ENCODE peak calls at places on chromosomes 3 and 15, in eight cellular contexts. One of them, this sample, is unnamed.

GRCh38 chr15:90611157-90611556 is 81.4 kb downstream of the CRTC3 start:
- DNase-seq in IMR-90: no peak
- DNase-seq in neural progenitor cell: no peak
- DNase-seq in SK-N-SH: no peak
- DNase-seq in dorsolateral prefrontal cortex: no peak
- DNase-seq in psoas muscle: no peak
- DNase-seq in cardiac muscle cell: no peak
- DNase-seq in keratinocyte: no peak
- DNase-seq in this sample: no peak

GRCh38 chr3:156816091-156816793 is 9.9 kb upstream of the LEKR1 start:
- DNase-seq in IMR-90: peak; percentile 79
- DNase-seq in neural progenitor cell: peak; percentile 79
- DNase-seq in SK-N-SH: no peak
- DNase-seq in dorsolateral prefrontal cortex: no peak
- DNase-seq in psoas muscle: peak; percentile 65
- DNase-seq in cardiac muscle cell: peak; percentile 59
- DNase-seq in keratinocyte: no peak
- DNase-seq in this sample: peak; percentile 26

GRCh38 chr15:68389936-68390790 is 41.8 kb downstream of the ITGA11 start:
- DNase-seq in IMR-90: peak; percentile 74
- DNase-seq in neural progenitor cell: no peak
- DNase-seq in SK-N-SH: no peak
- DNase-seq in dorsolateral prefrontal cortex: no peak
- DNase-seq in psoas muscle: no peak
- DNase-seq in cardiac muscle cell: peak; percentile 80
- DNase-seq in keratinocyte: no peak
- DNase-seq in this sample: no peak

GRCh38 chr15:68642491-68642845 is 63.7 kb downstream of the CORO2B start:
- DNase-seq in IMR-90: peak; percentile 65
- DNase-seq in neural progenitor cell: no peak
- DNase-seq in SK-N-SH: no peak
- DNase-seq in dorsolateral prefrontal cortex: no peak
- DNase-seq in psoas muscle: no peak
- DNase-seq in cardiac muscle cell: no peak
- DNase-seq in keratinocyte: no peak
- DNase-seq in this sample: no peak

GRCh38 chr3:16765661-16766060 is 119.1 kb upstream of the PLCL2 start:
- DNase-seq in IMR-90: no peak
- DNase-seq in neural progenitor cell: no peak
- DNase-seq in SK-N-SH: no peak
- DNase-seq in dorsolateral prefrontal cortex: no peak
- DNase-seq in psoas muscle: no peak
- DNase-seq in cardiac muscle cell: no peak
- DNase-seq in keratinocyte: no peak
- DNase-seq in this sample: no peak

GRCh38 chr15:66698318-66698961 is 3.6 kb upstream of the SMAD6 start:
- DNase-seq in IMR-90: peak; percentile 56
- DNase-seq in neural progenitor cell: peak; percentile 91
- DNase-seq in SK-N-SH: peak; percentile 81
- DNase-seq in dorsolateral prefrontal cortex: peak; percentile 26
- DNase-seq in psoas muscle: peak; percentile 69
- DNase-seq in cardiac muscle cell: peak; percentile 85
- DNase-seq in keratinocyte: no peak
- DNase-seq in this sample: no peak

GRCh38 chr15:60854858-60855568 is 374.1 kb downstream of the RORA start:
- DNase-seq in IMR-90: peak; percentile 53
- DNase-seq in neural progenitor cell: no peak
- DNase-seq in SK-N-SH: no peak
- DNase-seq in dorsolateral prefrontal cortex: no peak
- DNase-seq in psoas muscle: no peak
- DNase-seq in cardiac muscle cell: no peak
- DNase-seq in keratinocyte: peak; percentile 57
- DNase-seq in this sample: no peak

GRCh38 chr15:99361541-99362185 is 110.4 kb downstream of the LRRC28 start:
- DNase-seq in IMR-90: peak; percentile 42
- DNase-seq in neural progenitor cell: peak; percentile 33
- DNase-seq in SK-N-SH: no peak
- DNase-seq in dorsolateral prefrontal cortex: no peak
- DNase-seq in psoas muscle: no peak
- DNase-seq in cardiac muscle cell: no peak
- DNase-seq in keratinocyte: peak; percentile 4
- DNase-seq in this sample: no peak

GRCh38 chr3:112115161-112115739 is 17.8 kb downstream of the GCSAM start:
- DNase-seq in IMR-90: no peak
- DNase-seq in neural progenitor cell: peak; percentile 13
- DNase-seq in SK-N-SH: no peak
- DNase-seq in dorsolateral prefrontal cortex: no peak
- DNase-seq in psoas muscle: no peak
- DNase-seq in cardiac muscle cell: no peak
- DNase-seq in keratinocyte: no peak
- DNase-seq in this sample: no peak

GRCh38 chr3:156978471-156978961 is 152.4 kb downstream of the LEKR1 start:
- DNase-seq in IMR-90: peak; percentile 27
- DNase-seq in neural progenitor cell: no peak
- DNase-seq in SK-N-SH: no peak
- DNase-seq in dorsolateral prefrontal cortex: no peak
- DNase-seq in psoas muscle: no peak
- DNase-seq in cardiac muscle cell: no peak
- DNase-seq in keratinocyte: no peak
- DNase-seq in this sample: no peak

GRCh38 chr3:49563040-49563578 is 8.8 kb downstream of the BSN start:
- DNase-seq in IMR-90: no peak
- DNase-seq in neural progenitor cell: no peak
- DNase-seq in SK-N-SH: no peak
- DNase-seq in dorsolateral prefrontal cortex: no peak
- DNase-seq in psoas muscle: no peak
- DNase-seq in cardiac muscle cell: no peak
- DNase-seq in keratinocyte: no peak
- DNase-seq in this sample: no peak

GRCh38 chr3:115930168-115930567 is 306.9 kb downstream of the GAP43 start:
- DNase-seq in IMR-90: no peak
- DNase-seq in neural progenitor cell: no peak
- DNase-seq in SK-N-SH: no peak
- DNase-seq in dorsolateral prefrontal cortex: no peak
- DNase-seq in psoas muscle: no peak
- DNase-seq in cardiac muscle cell: no peak
- DNase-seq in keratinocyte: no peak
- DNase-seq in this sample: no peak

GRCh38 chr3:149081772-149082171 is 4.6 kb downstream of the HLTF start:
- DNase-seq in IMR-90: no peak
- DNase-seq in neural progenitor cell: no peak
- DNase-seq in SK-N-SH: no peak
- DNase-seq in dorsolateral prefrontal cortex: no peak
- DNase-seq in psoas muscle: no peak
- DNase-seq in cardiac muscle cell: no peak
- DNase-seq in keratinocyte: no peak
- DNase-seq in this sample: no peak

GRCh38 chr3:16130066-16130465 is 44.4 kb upstream of the GALNT15 start:
- DNase-seq in IMR-90: peak; percentile 93
- DNase-seq in neural progenitor cell: no peak
- DNase-seq in SK-N-SH: no peak
- DNase-seq in dorsolateral prefrontal cortex: no peak
- DNase-seq in psoas muscle: peak; percentile 68
- DNase-seq in cardiac muscle cell: peak; percentile 58
- DNase-seq in keratinocyte: no peak
- DNase-seq in this sample: peak; percentile 75

GRCh38 chr3:42843730-42844713 is 31.7 kb downstream of the CYP8B1 start:
- DNase-seq in IMR-90: no peak
- DNase-seq in neural progenitor cell: no peak
- DNase-seq in SK-N-SH: no peak
- DNase-seq in dorsolateral prefrontal cortex: no peak
- DNase-seq in psoas muscle: peak; percentile 57
- DNase-seq in cardiac muscle cell: peak; percentile 25
- DNase-seq in keratinocyte: no peak
- DNase-seq in this sample: no peak

GRCh38 chr3:166425900-166426611 is 588.8 kb upstream of the BCHE start:
- DNase-seq in IMR-90: no peak
- DNase-seq in neural progenitor cell: peak; percentile 55
- DNase-seq in SK-N-SH: no peak
- DNase-seq in dorsolateral prefrontal cortex: no peak
- DNase-seq in psoas muscle: no peak
- DNase-seq in cardiac muscle cell: no peak
- DNase-seq in keratinocyte: no peak
- DNase-seq in this sample: no peak

GRCh38 chr3:9866639-9867038 is 13.4 kb downstream of the CIDEC start:
- DNase-seq in IMR-90: no peak
- DNase-seq in neural progenitor cell: no peak
- DNase-seq in SK-N-SH: no peak
- DNase-seq in dorsolateral prefrontal cortex: no peak
- DNase-seq in psoas muscle: no peak
- DNase-seq in cardiac muscle cell: peak; percentile 61
- DNase-seq in keratinocyte: no peak
- DNase-seq in this sample: no peak

GRCh38 chr3:194112120-194113106 is 23.5 kb upstream of the HES1 start:
- DNase-seq in IMR-90: no peak
- DNase-seq in neural progenitor cell: no peak
- DNase-seq in SK-N-SH: no peak
- DNase-seq in dorsolateral prefrontal cortex: no peak
- DNase-seq in psoas muscle: no peak
- DNase-seq in cardiac muscle cell: no peak
- DNase-seq in keratinocyte: no peak
- DNase-seq in this sample: no peak

GRCh38 chr3:65939184-65939583 is 99.5 kb downstream of the MAGI1 start:
- DNase-seq in IMR-90: no peak
- DNase-seq in neural progenitor cell: no peak
- DNase-seq in SK-N-SH: no peak
- DNase-seq in dorsolateral prefrontal cortex: no peak
- DNase-seq in psoas muscle: no peak
- DNase-seq in cardiac muscle cell: no peak
- DNase-seq in keratinocyte: no peak
- DNase-seq in this sample: no peak

GRCh38 chr15:61938249-61938648 is 122.0 kb downstream of the VPS13C start:
- DNase-seq in IMR-90: no peak
- DNase-seq in neural progenitor cell: no peak
- DNase-seq in SK-N-SH: no peak
- DNase-seq in dorsolateral prefrontal cortex: no peak
- DNase-seq in psoas muscle: no peak
- DNase-seq in cardiac muscle cell: no peak
- DNase-seq in keratinocyte: no peak
- DNase-seq in this sample: no peak

GRCh38 chr3:186320862-186321568 is 41.0 kb downstream of the DGKG start:
- DNase-seq in IMR-90: peak; percentile 13
- DNase-seq in neural progenitor cell: no peak
- DNase-seq in SK-N-SH: no peak
- DNase-seq in dorsolateral prefrontal cortex: no peak
- DNase-seq in psoas muscle: no peak
- DNase-seq in cardiac muscle cell: no peak
- DNase-seq in keratinocyte: peak; percentile 98
- DNase-seq in this sample: no peak

GRCh38 chr3:39267631-39268553 is 11.9 kb downstream of the CX3CR1 start:
- DNase-seq in IMR-90: no peak
- DNase-seq in neural progenitor cell: no peak
- DNase-seq in SK-N-SH: no peak
- DNase-seq in dorsolateral prefrontal cortex: no peak
- DNase-seq in psoas muscle: no peak
- DNase-seq in cardiac muscle cell: no peak
- DNase-seq in keratinocyte: no peak
- DNase-seq in this sample: no peak
- H3K27me3 ChIP-seq in IMR-90: peaks cover 42% of the 10 kb centered on the region
- H3K27me3 ChIP-seq in neural progenitor cell: no peaks in the 10 kb centered on the region
- H3K27me3 ChIP-seq in SK-N-SH: peaks cover 14% of the 10 kb centered on the region
- H3K27me3 ChIP-seq in dorsolateral prefrontal cortex: no peaks in the 10 kb centered on the region
- H3K27me3 ChIP-seq in psoas muscle: no peaks in the 10 kb centered on the region
- H3K27me3 ChIP-seq in cardiac muscle cell: no peaks in the 10 kb centered on the region
- H3K27me3 ChIP-seq in keratinocyte: peaks cover 26% of the 10 kb centered on the region
- H3K27me3 ChIP-seq in this sample: peaks cover 16% of the 10 kb centered on the region

DNA sequence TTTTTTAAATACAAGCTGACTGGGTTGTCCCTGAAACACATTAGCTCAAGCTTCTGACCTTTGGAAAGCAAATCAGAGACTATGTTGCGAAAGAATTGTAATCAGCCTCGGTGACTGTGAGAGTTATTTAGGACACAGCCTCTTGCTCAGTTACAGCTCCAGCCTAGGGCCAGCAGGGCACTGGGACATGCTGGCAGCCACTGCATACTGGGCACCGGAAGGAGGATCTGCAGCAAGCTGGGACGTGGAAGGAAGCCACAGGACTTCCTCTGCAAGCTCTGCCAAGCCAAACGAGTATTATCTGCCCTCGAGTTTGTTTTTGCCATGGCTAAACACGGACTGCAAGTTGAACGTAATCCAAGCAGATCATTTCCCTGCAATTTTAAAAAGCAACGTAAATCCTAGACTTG is 24.4 kb upstream of the COPG1 start:
- DNase-seq in IMR-90: peak; percentile 69
- DNase-seq in neural progenitor cell: no peak
- DNase-seq in SK-N-SH: peak; percentile 73
- DNase-seq in dorsolateral prefrontal cortex: peak; percentile 69
- DNase-seq in psoas muscle: peak; percentile 96
- DNase-seq in cardiac muscle cell: peak; percentile 81
- DNase-seq in keratinocyte: no peak
- DNase-seq in this sample: no peak
- H3K4me3 ChIP-seq in IMR-90: peak overlapping the region; percentile 2
- H3K4me3 ChIP-seq in neural progenitor cell: no peak overlapping the region
- H3K4me3 ChIP-seq in SK-N-SH: no peak overlapping the region
- H3K4me3 ChIP-seq in dorsolateral prefrontal cortex: peak overlapping the region; percentile 1
- H3K4me3 ChIP-seq in psoas muscle: peak overlapping the region; percentile 33
- H3K4me3 ChIP-seq in cardiac muscle cell: no peak overlapping the region
- H3K4me3 ChIP-seq in keratinocyte: no peak overlapping the region
- H3K4me3 ChIP-seq in this sample: no peak overlapping the region

DNA sequence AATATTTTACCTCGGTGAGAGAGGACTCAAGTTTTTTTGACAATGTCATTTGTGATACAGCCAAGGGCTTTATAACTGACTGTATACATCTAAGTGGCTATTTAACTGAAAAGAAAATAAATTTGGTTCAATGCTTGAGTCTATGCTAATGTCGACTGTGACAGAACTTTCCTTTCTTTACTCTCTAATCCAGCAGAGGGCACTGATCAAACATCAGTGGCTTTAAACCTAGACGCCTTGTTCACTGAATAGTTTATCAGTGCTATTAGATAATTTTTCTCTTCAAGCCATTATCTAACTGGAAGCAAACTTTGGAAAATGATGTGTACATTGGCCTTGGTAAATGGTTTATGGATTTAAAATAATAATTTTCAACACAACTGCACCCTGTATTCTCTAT is 285.1 kb downstream of the CHL1 start:
- DNase-seq in IMR-90: no peak
- DNase-seq in neural progenitor cell: no peak
- DNase-seq in SK-N-SH: peak; percentile 36
- DNase-seq in dorsolateral prefrontal cortex: no peak
- DNase-seq in psoas muscle: no peak
- DNase-seq in cardiac muscle cell: peak; percentile 17
- DNase-seq in keratinocyte: no peak
- DNase-seq in this sample: no peak
- TF ChIP-seq CTCF in IMR-90: no peak
- TF ChIP-seq CTCF in neural progenitor cell: peak; percentile 51
- TF ChIP-seq CTCF in SK-N-SH: peak; percentile 19
- TF ChIP-seq CTCF in dorsolateral prefrontal cortex: peak; percentile 48
- TF ChIP-seq CTCF in psoas muscle: no peak
- TF ChIP-seq CTCF in cardiac muscle cell: peak; percentile 25
- TF ChIP-seq CTCF in keratinocyte: no peak
- TF ChIP-seq CTCF in this sample: no peak

DNA sequence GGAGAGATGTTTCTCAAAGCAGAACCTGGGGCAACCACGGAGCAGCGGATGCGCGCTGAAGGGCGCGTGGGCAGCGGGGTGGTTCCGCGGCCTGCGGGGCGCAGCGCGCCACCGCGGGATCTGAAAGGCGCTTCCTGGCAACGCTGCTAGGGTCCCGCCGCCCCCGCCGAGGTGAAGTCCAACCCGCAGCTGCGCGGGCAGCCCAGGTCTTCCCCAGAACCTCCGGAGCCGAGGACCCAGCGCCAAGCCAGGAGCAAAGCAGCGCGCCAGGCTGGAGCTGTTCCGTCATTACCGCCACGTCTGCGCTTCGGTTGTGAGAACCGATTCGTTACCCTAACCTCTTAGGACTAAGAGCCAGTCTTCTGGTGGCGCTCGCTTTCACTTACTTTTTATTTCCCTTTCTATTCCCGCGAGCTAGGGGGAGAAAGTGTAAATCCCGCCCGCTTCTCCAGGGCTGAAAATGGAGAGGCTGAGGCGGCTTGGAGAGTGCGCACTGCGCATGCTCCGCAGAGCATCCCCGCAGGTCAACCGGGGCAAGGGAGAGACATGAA is 3.2 kb upstream of the GABRG3 start:
- DNase-seq in IMR-90: no peak
- DNase-seq in neural progenitor cell: peak; percentile 82
- DNase-seq in SK-N-SH: peak; percentile 90
- DNase-seq in dorsolateral prefrontal cortex: peak; percentile 63
- DNase-seq in psoas muscle: no peak
- DNase-seq in cardiac muscle cell: no peak
- DNase-seq in keratinocyte: no peak
- DNase-seq in this sample: no peak
- H3K27me3 ChIP-seq in IMR-90: no peaks in the 10 kb centered on the region
- H3K27me3 ChIP-seq in neural progenitor cell: peaks cover 98% of the 10 kb centered on the region
- H3K27me3 ChIP-seq in SK-N-SH: no peaks in the 10 kb centered on the region
- H3K27me3 ChIP-seq in dorsolateral prefrontal cortex: peaks cover 10% of the 10 kb centered on the region
- H3K27me3 ChIP-seq in psoas muscle: no peaks in the 10 kb centered on the region
- H3K27me3 ChIP-seq in cardiac muscle cell: peaks cover 94% of the 10 kb centered on the region
- H3K27me3 ChIP-seq in keratinocyte: peaks cover 26% of the 10 kb centered on the region
- H3K27me3 ChIP-seq in this sample: no peaks in the 10 kb centered on the region

This sample was measured in BJ.